ENCODE peak calls at places on chromosomes 2 and 18, in four cellular contexts. O is renal cortical epithelial cell, L is germinal center, V is astrocyte of the spinal cord. A is an unnamed sample.

GRCh38 chr2:34159891-34160290 is 560.8 kb upstream of the FAM98A start:
- DNase-seq in O (no peak), L (no peak), V (no peak), A (no peak)

GRCh38 chr2:224904390-224904789 is 137.9 kb downstream of the DOCK10 start:
- DNase-seq in O (peak), L (no peak), V (peak), A (no peak)

GRCh38 chr2:173654146-173654895 is 299.6 kb downstream of the CDCA7 start:
- DNase-seq in O (no peak), L (no peak), V (no peak), A (no peak)

GRCh38 chr2:238019962-238020361 is 40.8 kb upstream of the SCLY start:
- DNase-seq in O (no peak), L (no peak), V (no peak), A (no peak)

GRCh38 chr18:41391616-41392610 is 563.1 kb upstream of the PIK3C3 start:
- DNase-seq in O (peak), L (no peak), V (peak), A (no peak)

GRCh38 chr18:62788891-62789290 is 73.5 kb downstream of the PHLPP1 start:
- DNase-seq in O (peak), L (no peak), V (peak), A (no peak)

GRCh38 chr2:196242131-196242620 is 70.8 kb upstream of the STK17B start:
- DNase-seq in O (no peak), L (peak), V (peak), A (peak)

GRCh38 chr2:26561918-26562810 is 79.0 kb downstream of the CIB4 start:
- DNase-seq in O (peak), L (peak), V (no peak), A (peak)

GRCh38 chr2:62340981-62341624 is 145.2 kb downstream of the B3GNT2 start:
- DNase-seq in O (peak), L (no peak), V (no peak), A (no peak)

A was measured in B cell.